ENCODE peak calls at places on chromosomes 1 and 21, in ten cellular contexts. O, E, L, Q, X, P, G, A, T and R are unnamed samples.

GRCh38 chr21:45478115-45478801 is 64.0 kb downstream of the SLC19A1 start:
- DNase-seq in O (peak; percentile 89), E (peak; percentile 89), L (peak; percentile 71), Q (peak; percentile 23), X (peak; percentile 25), P (peak; percentile 55), G (peak; percentile 84), A (peak; percentile 32), T (peak; percentile 64), R (peak; percentile 86)

GRCh38 chr1:20405893-20406604 is 80.0 kb downstream of the CAMK2N1 start:
- DNase-seq in O (no peak), E (no peak), L (no peak), Q (no peak), X (no peak), P (peak; percentile 53), G (peak; percentile 21), A (no peak), T (no peak), R (no peak)

GRCh38 chr1:21742578-21742977 is 40.4 kb downstream of the USP48 start:
- DNase-seq in O (no peak), E (no peak), L (no peak), Q (no peak), X (no peak), P (no peak), G (no peak), A (no peak), T (no peak), R (no peak)

GRCh38 chr1:240217398-240217797 is 125.7 kb downstream of the FMN2 start:
- DNase-seq in O (no peak), E (no peak), L (no peak), Q (no peak), X (no peak), P (no peak), G (no peak), A (no peak), T (no peak), R (no peak)

GRCh38 chr1:29445330-29445729 is 209.0 kb downstream of the PTPRU start:
- DNase-seq in O (no peak), E (no peak), L (no peak), Q (no peak), X (no peak), P (no peak), G (no peak), A (no peak), T (no peak), R (no peak)

GRCh38 chr1:36884801-36885200 is 149.5 kb downstream of the GRIK3 start:
- DNase-seq in O (no peak), E (no peak), L (no peak), Q (no peak), X (no peak), P (no peak), G (no peak), A (no peak), T (no peak), R (no peak)

GRCh38 chr21:46048926-46049889 is 48.7 kb upstream of the COL6A2 start:
- DNase-seq in O (no peak), E (no peak), L (peak; percentile 91), Q (no peak), X (no peak), P (peak; percentile 62), G (peak; percentile 46), A (no peak), T (no peak), R (no peak)

GRCh38 chr1:215143497-215143896 is 61.0 kb downstream of the KCNK2 start:
- DNase-seq in O (no peak), E (no peak), L (no peak), Q (no peak), X (no peak), P (no peak), G (no peak), A (no peak), T (no peak), R (no peak)

GRCh38 chr1:75673885-75674284 is 50.6 kb upstream of the ACADM start:
- DNase-seq in O (no peak), E (no peak), L (no peak), Q (no peak), X (no peak), P (no peak), G (no peak), A (no peak), T (no peak), R (no peak)

GRCh38 chr1:103250441-103250861 is 142.1 kb upstream of the COL11A1 start:
- DNase-seq in O (no peak), E (no peak), L (no peak), Q (no peak), X (peak; percentile 2), P (no peak), G (peak; percentile 74), A (no peak), T (no peak), R (peak; percentile 16)

GRCh38 chr1:165847486-165847885 is 20.1 kb downstream of the UCK2 start:
- DNase-seq in O (no peak), E (no peak), L (no peak), Q (no peak), X (no peak), P (no peak), G (no peak), A (no peak), T (no peak), R (no peak)

GRCh38 chr21:14531927-14532326 is 14.2 kb downstream of the SAMSN1 start:
- DNase-seq in O (no peak), E (peak; percentile 37), L (no peak), Q (no peak), X (no peak), P (no peak), G (no peak), A (no peak), T (no peak), R (no peak)

GRCh38 chr1:9590945-9591668 is 2.4 kb downstream of the TMEM201 start:
- DNase-seq in O (no peak), E (no peak), L (peak; percentile 27), Q (no peak), X (no peak), P (no peak), G (no peak), A (no peak), T (no peak), R (no peak)

GRCh38 chr1:27141266-27142003 is 13.5 kb downstream of the SLC9A1 start:
- DNase-seq in O (no peak), E (no peak), L (no peak), Q (peak; percentile 59), X (no peak), P (peak; percentile 50), G (peak; percentile 71), A (no peak), T (no peak), R (peak; percentile 41)

GRCh38 chr1:204261746-204262505 is 48.1 kb upstream of the GOLT1A start:
- DNase-seq in O (no peak), E (no peak), L (no peak), Q (no peak), X (no peak), P (no peak), G (no peak), A (no peak), T (no peak), R (no peak)

GRCh38 chr1:151512801-151513625 is 1.8 kb downstream of the CGN start:
- DNase-seq in O (no peak), E (no peak), L (no peak), Q (no peak), X (no peak), P (no peak), G (peak; percentile 87), A (no peak), T (no peak), R (peak; percentile 67)

GRCh38 chr1:165829888-165830287 is 2.5 kb downstream of the UCK2 start:
- DNase-seq in O (no peak), E (no peak), L (no peak), Q (no peak), X (no peak), P (no peak), G (no peak), A (no peak), T (no peak), R (no peak)

GRCh38 chr1:165854101-165854845 is 26.9 kb downstream of the UCK2 start:
- DNase-seq in O (no peak), E (no peak), L (peak; percentile 39), Q (no peak), X (peak; percentile 73), P (no peak), G (no peak), A (peak; percentile 48), T (no peak), R (no peak)

GRCh38 chr1:53190210-53190611 is 6.4 kb upstream of the CPT2 start:
- DNase-seq in O (no peak), E (no peak), L (no peak), Q (no peak), X (no peak), P (no peak), G (peak; percentile 47), A (no peak), T (no peak), R (peak; percentile 34)

GRCh38 chr1:203336097-203336496 is 14.8 kb downstream of the FMOD start:
- DNase-seq in O (no peak), E (no peak), L (no peak), Q (no peak), X (no peak), P (no peak), G (no peak), A (no peak), T (no peak), R (no peak)

GRCh38 chr1:170273556-170274501 is 128.1 kb downstream of the NTMT2 start:
- DNase-seq in O (no peak), E (no peak), L (peak; percentile 57), Q (no peak), X (no peak), P (no peak), G (no peak), A (no peak), T (no peak), R (no peak)

GRCh38 chr21:44304846-44305245 is 5.0 kb downstream of the PFKL start:
- DNase-seq in O (peak; percentile 71), E (peak; percentile 71), L (no peak), Q (peak; percentile 55), X (peak; percentile 48), P (no peak), G (peak; percentile 62), A (peak; percentile 18), T (no peak), R (peak; percentile 43)

GRCh38 chr1:168957818-168958217 is 148.7 kb upstream of the ATP1B1 start:
- DNase-seq in O (no peak), E (no peak), L (no peak), Q (no peak), X (no peak), P (no peak), G (no peak), A (no peak), T (no peak), R (peak; percentile 20)

GRCh38 chr1:169338617-169339016 is 29.0 kb downstream of the NME7 start:
- DNase-seq in O (no peak), E (no peak), L (no peak), Q (no peak), X (no peak), P (no peak), G (no peak), A (no peak), T (no peak), R (no peak)